ENCODE peak calls at places on chromosomes 12 and 14, in eight cellular contexts. A is fibroblast of mammary gland, L is transverse colon, O is OCI-LY7, Y is mammary epithelial cell, V is hepatocyte, C is astrocyte of the spinal cord, H is Panc1. I is an unnamed sample.
A peak's percentile ranks its signal among the peaks of the same experiment; 100 is the strongest.

GRCh38 chr12:27343255-27344000 is 10.8 kb downstream of the BMAL2 start:
- DNase-seq in A (peak; percentile 89), L (no peak), O (no peak), Y (peak; percentile 96), V (peak; percentile 19), C (peak; percentile 90), H (peak; percentile 97), I (no peak)

GRCh38 chr14:42013560-42013959 is 406.9 kb downstream of the LRFN5 start:
- DNase-seq in A (no peak), L (no peak), O (no peak), Y (no peak), V (no peak), C (peak; percentile 6), H (no peak), I (no peak)

GRCh38 chr14:103828315-103828967 is 18.9 kb downstream of the PPP1R13B start:
- DNase-seq in A (peak; percentile 55), L (peak; percentile 23), O (no peak), Y (peak; percentile 23), V (peak; percentile 23), C (no peak), H (no peak), I (no peak)

GRCh38 chr12:109888179-109889020 is 8.1 kb upstream of the GLTP start:
- DNase-seq in A (peak; percentile 98), L (no peak), O (peak; percentile 69), Y (peak; percentile 96), V (no peak), C (peak; percentile 89), H (peak; percentile 88), I (no peak)

GRCh38 chr14:32508281-32508680 is 179.2 kb downstream of the AKAP6 start:
- DNase-seq in A (no peak), L (no peak), O (no peak), Y (peak; percentile 27), V (no peak), C (peak; percentile 47), H (no peak), I (no peak)

GRCh38 chr12:31590730-31591307 is at the start of gene DENND5B:
- DNase-seq in A (peak; percentile 44), L (peak; percentile 82), O (peak; percentile 88), Y (peak; percentile 23), V (peak; percentile 94), C (peak; percentile 66), H (no peak), I (peak; percentile 90)

GRCh38 chr12:10612110-10612509 is 1.3 kb downstream of the MAGOHB start:
- DNase-seq in A (no peak), L (no peak), O (no peak), Y (no peak), V (no peak), C (no peak), H (no peak), I (no peak)

GRCh38 chr12:46744256-46744655 is 81.5 kb downstream of the SLC38A4 start:
- DNase-seq in A (no peak), L (no peak), O (no peak), Y (no peak), V (no peak), C (no peak), H (no peak), I (no peak)

GRCh38 chr12:99529966-99530365 is 117.6 kb upstream of the GARIN6 start:
- DNase-seq in A (peak; percentile 20), L (no peak), O (no peak), Y (peak; percentile 49), V (no peak), C (peak; percentile 69), H (no peak), I (no peak)

GRCh38 chr14:54396183-54396492 is 669 bp upstream of the CDKN3 start:
- DNase-seq in A (no peak), L (no peak), O (no peak), Y (no peak), V (no peak), C (no peak), H (no peak), I (no peak)

GRCh38 chr14:106268013-106268727 is 741.8 kb downstream of the TMEM121 start:
- DNase-seq in A (no peak), L (peak; percentile 48), O (peak; percentile 88), Y (no peak), V (no peak), C (no peak), H (no peak), I (no peak)

GRCh38 chr12:109596418-109597244 is 23.0 kb downstream of the MVK start:
- DNase-seq in A (no peak), L (no peak), O (no peak), Y (no peak), V (no peak), C (no peak), H (no peak), I (peak; percentile 36)

GRCh38 chr12:111616177-111616623 is 17.1 kb upstream of the ATXN2 start:
- DNase-seq in A (peak; percentile 57), L (peak; percentile 12), O (no peak), Y (no peak), V (peak; percentile 18), C (no peak), H (no peak), I (no peak)

GRCh38 chr12:59093090-59093489 is 172.8 kb upstream of the LRIG3 start:
- DNase-seq in A (peak; percentile 40), L (no peak), O (no peak), Y (peak; percentile 35), V (no peak), C (no peak), H (no peak), I (no peak)

GRCh38 chr14:23725528-23725927 is 89.4 kb downstream of the DHRS2 start:
- DNase-seq in A (no peak), L (no peak), O (no peak), Y (no peak), V (no peak), C (no peak), H (no peak), I (no peak)

GRCh38 chr12:124828264-124829007 is 35.2 kb downstream of the SCARB1 start:
- DNase-seq in A (no peak), L (peak; percentile 75), O (no peak), Y (peak; percentile 87), V (peak; percentile 70), C (peak; percentile 32), H (no peak), I (no peak)

GRCh38 chr14:92610849-92611271 is 97.3 kb downstream of the RIN3 start:
- DNase-seq in A (no peak), L (peak; percentile 80), O (no peak), Y (no peak), V (no peak), C (no peak), H (no peak), I (no peak)

GRCh38 chr14:92105845-92106094 is 612 bp downstream of the ATXN3 start:
- DNase-seq in A (no peak), L (peak; percentile 44), O (peak; percentile 43), Y (no peak), V (peak; percentile 43), C (no peak), H (no peak), I (peak; percentile 52)

DNA sequence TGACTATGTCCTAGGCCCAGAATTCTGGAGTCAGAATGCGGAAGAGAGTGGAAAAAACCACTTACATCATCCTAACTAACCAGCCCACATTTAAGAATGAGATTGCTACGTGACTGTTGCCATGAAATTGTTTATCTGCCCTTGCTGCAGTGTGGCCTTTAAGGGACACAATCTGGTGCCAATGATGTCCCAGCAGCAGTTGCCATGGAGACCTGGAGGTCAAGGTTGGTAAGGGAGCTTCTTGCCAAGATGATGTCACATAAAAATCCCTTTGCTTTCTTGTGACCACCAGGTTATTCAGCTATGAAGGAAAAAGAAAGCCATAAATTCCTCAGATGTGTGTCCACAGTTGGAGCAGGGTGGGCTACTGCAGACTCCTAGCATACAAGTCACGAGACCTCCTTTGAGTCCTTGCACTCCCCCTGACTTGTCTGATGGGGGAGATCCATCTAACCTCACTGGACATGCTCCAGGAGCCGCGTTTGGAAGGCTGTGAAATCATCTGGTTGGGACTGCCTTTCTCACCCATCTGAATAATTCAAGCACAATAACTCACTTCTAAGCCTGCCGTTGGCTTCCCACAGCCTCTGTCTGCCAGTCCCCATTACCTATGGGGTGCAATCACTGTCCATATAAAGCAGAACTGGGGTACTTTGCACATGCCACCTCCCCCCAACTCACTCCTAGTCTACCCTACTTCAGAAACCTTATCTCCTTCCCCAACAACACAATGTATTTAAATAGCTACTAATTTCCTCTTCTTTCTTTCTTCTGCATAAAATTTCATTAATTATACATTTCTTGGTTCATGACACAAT is 165.6 kb downstream of the ZFP36L1 start:
- DNase-seq in A (no peak), L (no peak), O (no peak), Y (no peak), V (no peak), C (peak; percentile 27), H (no peak), I (no peak)
- TF ChIP-seq CTCF in A (no peak), L (no peak), O (no peak), Y (no peak), V (no peak), C (no peak), H (no peak), I (no peak)

DNA sequence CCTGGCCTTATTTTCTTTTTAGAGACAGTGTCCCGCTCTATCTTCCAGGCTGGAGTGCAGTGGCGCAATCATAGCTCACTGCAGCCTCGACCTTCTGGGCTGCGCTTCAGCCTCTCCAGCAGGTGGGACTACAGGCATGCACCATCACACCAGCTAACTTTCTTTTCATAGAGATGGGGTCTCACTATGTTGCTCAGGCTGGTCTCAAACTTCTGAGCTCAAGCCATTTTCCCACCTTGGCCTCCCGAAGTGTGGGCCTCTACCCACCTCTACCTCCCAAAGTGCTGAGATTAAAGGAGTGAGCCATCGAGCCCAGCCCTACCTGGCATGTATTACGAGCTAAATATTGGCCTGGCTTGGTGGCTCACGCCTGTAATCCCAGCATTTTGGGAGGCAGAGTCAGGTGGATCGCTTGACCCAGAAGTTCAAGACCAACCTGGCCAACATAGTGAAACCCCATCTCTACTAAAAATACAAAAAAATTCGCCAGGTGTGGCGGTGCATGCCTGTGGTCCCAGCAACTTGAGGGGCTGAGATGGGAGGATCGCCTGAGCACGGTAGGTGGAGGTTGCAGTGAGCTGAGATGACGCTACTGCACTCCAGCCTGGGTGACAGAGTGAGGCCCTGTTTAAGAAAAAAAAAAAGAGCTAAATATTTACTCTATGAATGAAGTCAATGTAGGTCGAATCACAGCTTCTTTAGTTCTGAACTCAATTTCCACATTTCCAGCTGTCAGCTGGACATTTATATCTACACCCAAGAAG is 7.6 kb upstream of the RILPL1 start:
- DNase-seq in A (no peak), L (no peak), O (no peak), Y (no peak), V (no peak), C (no peak), H (no peak), I (no peak)
- TF ChIP-seq CTCF in A (no peak), L (no peak), O (no peak), Y (no peak), V (no peak), C (no peak), H (no peak), I (no peak)

DNA sequence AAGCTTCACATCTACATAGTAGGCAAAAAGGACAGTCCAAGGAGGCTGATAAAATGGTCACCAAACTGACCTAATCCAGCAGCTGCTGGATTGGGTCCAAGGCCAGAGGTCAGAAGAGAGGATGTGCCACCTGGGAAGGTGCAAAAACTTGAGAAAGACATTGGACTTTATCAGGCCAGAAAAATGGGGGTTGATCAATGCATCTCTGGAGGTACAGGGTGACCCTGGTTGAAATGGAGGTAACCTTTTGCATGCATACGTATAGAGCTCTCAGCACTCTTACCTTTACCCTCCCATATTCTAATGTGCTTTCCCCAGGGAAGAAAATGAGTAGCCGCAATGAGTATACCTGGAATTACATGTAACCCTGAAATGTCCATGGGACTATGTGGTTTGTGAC is 16.0 kb downstream of the BTG1 start:
- DNase-seq in A (no peak), L (no peak), O (no peak), Y (no peak), V (no peak), C (no peak), H (no peak), I (no peak)
- TF ChIP-seq CTCF in A (no peak), L (no peak), O (no peak), Y (no peak), V (no peak), C (no peak), H (no peak), I (no peak)

GRCh38 chr14:28584951-28585350 is 181.6 kb upstream of the FOXG1 start:
- DNase-seq in A (no peak), L (no peak), O (no peak), Y (no peak), V (no peak), C (no peak), H (no peak), I (no peak)
- TF ChIP-seq CTCF in A (no peak), L (no peak), O (no peak), Y (no peak), V (no peak), C (no peak), H (no peak), I (no peak)

I was measured in glutamatergic neuron.